ENCODE peak calls at places on chromosome 9, in four cellular contexts. D, J, O and E are unnamed samples.

GRCh38 chr9:98502976-98503325 is 205.8 kb downstream of the GABBR2 start:
- DNase-seq in O (no peak), J (peak), D (peak), E (no peak)

GRCh38 chr9:82524407-82524806 is 535.8 kb downstream of the SPATA31D1 start:
- DNase-seq in J (no peak), D (no peak), O (no peak), E (no peak)

GRCh38 chr9:105722099-105722498 is 27.8 kb downstream of the TMEM38B start:
- DNase-seq in O (no peak), D (no peak), J (no peak), E (no peak)

GRCh38 chr9:21060919-21061561 is 16.7 kb downstream of the IFNB1 start:
- DNase-seq in J (no peak), D (peak), O (peak), E (no peak)

GRCh38 chr9:15373881-15374280 is 48.8 kb upstream of the SNAPC3 start:
- DNase-seq in J (no peak), O (no peak), D (no peak), E (no peak)

GRCh38 chr9:374726-375125 is 160.1 kb downstream of the DOCK8 start:
- DNase-seq in D (no peak), O (no peak), J (no peak), E (no peak)

GRCh38 chr9:33510264-33511183 is 13.5 kb upstream of the ANKRD18B start:
- DNase-seq in O (peak), J (no peak), D (peak), E (no peak)

GRCh38 chr9:132878695-132879064 is at the start of gene SPACA9:
- DNase-seq in J (no peak), D (peak), O (peak), E (peak)

GRCh38 chr9:116594552-116594951 is 92.6 kb upstream of the TRIM32 start:
- DNase-seq in J (peak), O (no peak), D (peak), E (no peak)

GRCh38 chr9:34710023-34710422 is at the start of gene CCL21:
- DNase-seq in D (no peak), J (no peak), O (no peak), E (no peak)

GRCh38 chr9:27337833-27338526 is 41.0 kb upstream of the EQTN start:
- DNase-seq in O (no peak), J (no peak), D (no peak), E (no peak)

GRCh38 chr9:14957054-14957453 is 46.8 kb upstream of the FREM1 start:
- DNase-seq in J (no peak), O (no peak), D (no peak), E (no peak)

GRCh38 chr9:135479469-135480052 is at the start of gene PPP1R26:
- DNase-seq in D (no peak), J (no peak), O (no peak), E (no peak)

GRCh38 chr9:99090366-99091130 is 14.4 kb upstream of the TGFBR1 start:
- DNase-seq in O (no peak), D (no peak), J (no peak), E (no peak)

GRCh38 chr9:15299374-15299939 is 7.6 kb downstream of the TTC39B start:
- DNase-seq in D (no peak), O (peak), J (no peak), E (no peak)

GRCh38 chr9:69153707-69154521 is 20.2 kb upstream of the TJP2 start:
- DNase-seq in J (no peak), O (no peak), D (no peak), E (no peak)

GRCh38 chr9:128224877-128225276 is 21.7 kb downstream of the DNM1 start:
- DNase-seq in D (no peak), J (no peak), O (no peak), E (no peak)

GRCh38 chr9:135134253-135135028 is 47.0 kb downstream of the OLFM1 start:
- DNase-seq in J (no peak), D (no peak), O (no peak), E (no peak)

GRCh38 chr9:136328622-136329041 is 1.3 kb downstream of the GPSM1 start:
- DNase-seq in J (no peak), D (peak), O (no peak), E (peak)

GRCh38 chr9:73667749-73668148 is 516.1 kb downstream of the ANXA1 start:
- DNase-seq in D (no peak), J (no peak), O (peak), E (no peak)

GRCh38 chr9:95509851-95510529 is 6.8 kb downstream of the PTCH1 start:
- DNase-seq in D (no peak), O (no peak), J (no peak), E (peak)

GRCh38 chr9:75230469-75230868 is 142.2 kb downstream of the OSTF1 start:
- DNase-seq in O (no peak), D (no peak), J (no peak), E (no peak)

GRCh38 chr9:1701113-1701512 is 314.0 kb upstream of the SMARCA2 start:
- DNase-seq in O (peak), D (no peak), J (no peak), E (no peak)

GRCh38 chr9:81035171-81035570 is 654.2 kb downstream of the TLE1 start:
- DNase-seq in O (no peak), J (no peak), D (no peak), E (no peak)

GRCh38 chr9:18382243-18382642 is 91.7 kb upstream of the ADAMTSL1 start:
- DNase-seq in O (no peak), D (no peak), J (no peak), E (no peak)

GRCh38 chr9:34741628-34742027 is 31.7 kb upstream of the CCL21 start:
- DNase-seq in J (no peak), O (no peak), D (no peak), E (no peak)

GRCh38 chr9:4138781-4139180 is 161.1 kb downstream of the GLIS3 start:
- DNase-seq in D (no peak), O (no peak), J (no peak), E (no peak)

GRCh38 chr9:93059960-93060591 is 1.6 kb downstream of the SUSD3 start:
- DNase-seq in O (no peak), D (no peak), J (no peak), E (no peak)
- H3K4me3 ChIP-seq in O (peak), D (no peak), J (no peak), E (peak)

DNA sequence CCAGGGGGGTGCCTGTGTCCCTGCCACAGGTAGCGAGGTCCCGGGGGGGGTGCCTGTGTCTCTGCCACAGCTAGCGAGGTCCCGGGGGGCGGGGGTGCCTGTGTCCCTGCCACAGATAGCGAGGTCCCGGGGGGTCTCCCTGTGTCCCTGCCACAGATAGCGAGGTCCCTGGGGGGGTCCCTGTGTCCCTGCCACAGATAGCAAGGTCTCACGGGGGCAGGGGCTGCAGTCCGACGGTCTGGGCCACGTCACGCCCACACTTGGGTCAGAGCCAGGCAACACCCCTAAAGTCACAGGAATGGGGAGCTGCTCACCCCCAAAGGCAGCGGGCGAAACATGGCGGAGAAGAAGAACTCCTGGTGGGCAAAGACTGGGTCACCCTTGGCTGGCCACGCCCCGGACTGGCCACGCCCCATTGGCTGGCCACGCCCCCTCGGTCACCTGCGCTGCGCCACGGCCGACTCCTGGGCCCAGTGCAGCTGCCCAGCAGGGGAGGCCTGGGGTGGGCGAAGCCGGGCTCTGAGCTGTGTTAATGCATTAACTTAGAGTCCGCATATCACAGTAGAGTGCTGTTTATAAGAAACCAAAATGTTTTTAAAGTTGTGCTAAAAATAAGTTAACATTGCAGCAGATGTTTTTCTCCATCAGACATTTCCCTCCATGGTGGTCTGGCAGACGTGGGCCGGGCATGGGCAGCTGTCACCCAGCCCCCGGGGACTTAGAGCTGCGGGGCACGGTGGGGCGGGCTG is 7.0 kb downstream of the NOXA1 start:
- DNase-seq in D (no peak), J (no peak), O (peak), E (peak)
- H3K4me3 ChIP-seq in D (no peak), J (no peak), O (no peak), E (peak)

DNA sequence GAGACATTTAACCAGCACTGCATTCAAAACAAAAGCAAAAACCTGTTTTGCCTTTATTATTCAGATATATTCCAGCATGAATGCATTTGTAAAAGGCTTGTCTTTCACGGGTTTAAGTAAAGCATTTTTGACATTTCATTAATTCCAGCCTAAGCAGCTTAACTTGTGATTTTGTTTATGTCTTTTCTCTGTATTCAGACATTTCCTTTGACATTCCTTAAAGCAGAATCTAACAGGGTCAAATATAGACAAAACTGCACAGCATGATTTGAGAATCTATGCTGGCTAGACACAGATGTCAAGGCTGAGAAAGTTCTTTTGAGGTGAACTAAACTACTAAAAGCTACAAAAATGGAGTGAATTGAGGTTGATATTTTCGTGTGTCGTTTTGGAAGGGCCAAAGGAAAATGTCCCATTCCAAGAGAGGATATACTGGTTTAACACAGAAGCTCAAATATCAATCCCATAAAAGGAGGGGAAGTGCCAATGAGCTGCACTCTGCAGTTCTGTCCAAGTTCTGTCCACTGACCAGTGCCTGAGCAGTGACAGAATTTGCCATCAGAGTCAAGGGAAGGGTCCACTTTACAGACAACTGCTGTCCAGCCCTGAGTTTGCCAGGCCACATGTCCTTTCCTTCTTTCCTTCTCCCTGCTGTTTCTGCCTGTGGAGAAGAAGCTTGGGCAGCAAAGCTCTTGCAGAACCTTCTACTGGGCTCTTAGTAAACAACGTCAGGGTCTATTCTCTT is 198.7 kb upstream of the KLF9 start:
- DNase-seq in O (no peak), J (no peak), D (no peak), E (no peak)
- H3K4me3 ChIP-seq in O (no peak), J (no peak), D (no peak), E (no peak)

GRCh38 chr9:91359734-91360470 is 1.8 kb downstream of the AUH start:
- DNase-seq in O (no peak), J (no peak), D (no peak), E (no peak)
- H3K4me3 ChIP-seq in O (no peak), J (peak), D (no peak), E (peak)

DNA sequence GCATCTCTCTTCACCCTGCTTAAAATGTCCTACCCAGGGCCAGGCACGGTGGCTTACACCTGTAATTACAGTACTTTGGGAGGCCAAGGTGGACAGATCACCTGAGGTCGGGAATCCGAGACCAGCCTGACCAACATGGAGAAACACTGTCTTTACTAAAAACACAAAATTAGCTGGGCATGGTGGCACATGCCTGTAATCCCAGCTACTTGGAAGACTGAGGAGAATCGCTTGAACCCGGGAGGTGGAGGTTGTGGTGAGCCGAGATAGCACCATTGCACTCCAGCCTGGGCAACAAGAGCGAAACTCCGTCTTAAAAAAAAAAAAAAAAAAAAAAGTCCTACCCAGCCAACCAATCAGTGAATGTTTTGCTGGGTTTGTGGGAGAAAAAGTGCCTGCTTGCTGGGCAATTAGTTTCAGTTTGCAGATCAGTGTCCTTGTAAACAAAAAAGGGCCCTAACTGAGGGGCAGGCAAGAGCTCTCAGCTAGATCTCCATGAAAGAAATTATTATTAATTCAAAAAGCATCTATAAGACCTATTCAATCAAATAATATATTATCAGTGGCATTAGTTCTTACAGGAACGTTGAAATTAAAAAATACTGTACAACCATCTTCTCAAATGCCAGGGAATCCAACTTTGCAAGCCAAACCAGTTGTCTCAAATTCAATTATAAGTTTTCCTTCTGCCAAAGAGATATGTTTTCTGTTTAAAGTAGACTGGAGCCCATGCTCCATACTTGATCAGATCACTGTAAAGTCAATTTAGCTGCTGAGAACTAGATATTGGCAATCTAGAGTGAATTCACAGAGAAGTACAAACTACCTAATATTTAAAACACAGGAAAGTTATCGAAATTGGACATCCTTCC is 3.9 kb downstream of the MEGF9 start:
- DNase-seq in O (peak), J (peak), D (no peak), E (no peak)
- H3K4me3 ChIP-seq in O (peak), J (peak), D (peak), E (peak)

GRCh38 chr9:130837644-130838043 is 2.6 kb downstream of the ABL1 start:
- DNase-seq in D (no peak), O (no peak), J (no peak), E (no peak)
- H3K4me3 ChIP-seq in D (peak), O (no peak), J (no peak), E (no peak)

GRCh38 chr9:9299134-9299533 is 1313.7 kb downstream of the PTPRD start:
- DNase-seq in J (no peak), D (no peak), O (no peak), E (no peak)
- H3K4me3 ChIP-seq in J (no peak), D (no peak), O (no peak), E (no peak)

GRCh38 chr9:120807607-120808379 is 14.6 kb upstream of the FBXW2 start:
- DNase-seq in D (no peak), O (no peak), J (no peak), E (no peak)
- H3K4me3 ChIP-seq in D (no peak), O (no peak), J (no peak), E (no peak)

DNA sequence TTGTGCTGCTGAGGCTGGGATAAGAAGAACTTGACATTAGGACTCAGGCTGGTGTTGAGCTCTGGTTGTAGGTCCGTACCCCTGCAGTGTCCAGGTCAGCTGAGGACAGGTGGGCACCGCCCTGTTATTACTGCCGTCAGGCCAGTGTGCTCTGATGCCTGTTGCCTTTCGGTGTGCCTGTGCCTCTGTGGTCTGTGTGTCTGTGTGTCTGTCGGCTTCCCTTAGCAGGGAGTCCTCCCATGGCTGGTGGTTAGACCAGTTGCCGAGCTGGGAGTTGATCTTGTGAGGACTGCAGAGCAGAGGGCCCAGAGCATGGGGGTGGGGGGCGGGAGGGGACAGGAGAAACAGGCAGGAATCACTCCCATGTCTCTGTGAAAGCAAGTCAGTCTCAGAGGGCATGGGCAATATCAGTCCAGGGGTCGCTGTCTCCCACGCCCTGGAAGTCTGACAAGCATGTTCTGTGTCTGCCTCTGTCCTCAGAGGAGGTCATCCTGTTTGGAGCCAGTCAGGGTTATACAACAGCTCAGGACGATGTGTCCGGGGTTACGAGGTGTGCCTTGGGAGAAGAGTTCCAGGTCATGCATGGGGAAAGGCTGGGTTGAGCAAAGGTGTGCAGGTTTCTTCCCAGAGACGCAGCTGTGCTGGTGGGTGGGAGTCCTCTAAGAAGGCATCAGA is 67.3 kb upstream of the GARNL3 start:
- DNase-seq in D (no peak), J (no peak), O (no peak), E (no peak)
- H3K4me3 ChIP-seq in D (no peak), J (no peak), O (no peak), E (no peak)

GRCh38 chr9:113875420-113875916 is 641 bp upstream of the ZNF618 start:
- DNase-seq in J (no peak), O (no peak), D (no peak), E (no peak)
- H3K4me3 ChIP-seq in J (peak), O (no peak), D (peak), E (no peak)